ENCODE peak calls at places on chromosomes 12 and 14, in eight cellular contexts. D is fibroblast of the aortic adventitia, S is activated B cell treated with CpG ODN at 0.5 μM for 24 hours, G is stomach, Y is GM20000, U is astrocyte of the spinal cord, E is endothelial cell, K is MCF 10A. Z is an unnamed sample.

GRCh38 chr14:68616255-68616902 is 176.5 kb downstream of the ZFP36L1 start:
- DNase-seq in K (peak), U (peak), G (no peak), S (no peak), Y (no peak), D (peak), E (no peak), Z (no peak)

GRCh38 chr12:39392154-39392925 is 50.6 kb downstream of the KIF21A start:
- DNase-seq in D (no peak), S (no peak), Y (no peak), K (no peak), G (peak), E (no peak), U (no peak), Z (no peak)

GRCh38 chr14:21087294-21088091 is 11.0 kb downstream of the ZNF219 start:
- DNase-seq in Y (no peak), S (no peak), K (peak), D (peak), U (peak), E (peak), G (no peak), Z (no peak)

GRCh38 chr12:95790025-95790911 is at the start of gene NTN4:
- DNase-seq in E (peak), K (peak), G (peak), D (peak), S (peak), Y (peak), U (peak), Z (peak)

GRCh38 chr12:125092872-125093680 is 27.8 kb downstream of the AACS start:
- DNase-seq in D (peak), K (no peak), S (no peak), U (peak), Y (no peak), E (no peak), G (peak), Z (no peak)

GRCh38 chr14:101519090-101519489 is 42.2 kb upstream of the DIO3 start:
- DNase-seq in U (no peak), S (no peak), D (no peak), K (no peak), Y (no peak), E (no peak), G (no peak), Z (no peak)

GRCh38 chr12:95623554-95624170 is 72.4 kb upstream of the USP44 start:
- DNase-seq in G (peak), Y (peak), S (no peak), D (peak), K (peak), U (peak), E (peak), Z (peak)

GRCh38 chr12:93376436-93377251 is 1.1 kb upstream of the NUDT4 start:
- DNase-seq in S (no peak), U (peak), G (no peak), K (peak), D (peak), E (no peak), Y (no peak), Z (no peak)

GRCh38 chr12:76558684-76559276 is 791 bp downstream of the OSBPL8 start:
- DNase-seq in Y (peak), U (peak), K (peak), D (peak), G (peak), S (peak), E (peak), Z (peak)

DNA sequence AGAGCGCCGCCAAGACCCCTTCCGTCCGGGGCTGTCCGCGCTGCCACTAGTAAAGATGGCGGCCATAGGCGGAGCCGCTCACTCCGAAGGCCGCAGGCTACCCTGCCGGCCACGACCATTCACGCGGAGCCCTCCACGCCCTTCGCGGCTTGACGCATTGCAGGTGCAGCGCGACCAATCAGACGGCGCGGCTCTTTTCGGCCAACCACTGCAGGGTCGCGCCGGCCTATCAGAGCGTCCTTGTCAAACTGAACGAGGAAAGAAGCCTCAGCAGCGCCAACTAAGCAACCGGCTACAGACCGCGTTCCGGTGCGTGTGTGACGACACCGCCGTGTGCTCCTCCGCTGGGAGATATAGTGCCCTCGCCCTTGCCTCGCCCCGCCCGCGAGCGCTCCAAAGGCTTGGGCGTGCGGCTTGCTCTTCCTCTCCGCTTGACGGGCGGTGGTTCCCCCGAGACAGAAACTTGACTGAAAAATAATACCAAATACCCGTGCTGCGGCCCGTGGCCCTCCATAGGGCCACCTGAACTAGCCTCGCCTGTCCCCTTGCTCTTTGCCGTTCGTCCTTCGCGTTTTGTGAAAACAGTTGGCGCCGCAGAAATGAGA is 13.6 kb upstream of the CALM1 start:
- DNase-seq in E (peak), G (peak), S (peak), U (peak), Y (peak), D (peak), K (no peak), Z (peak)
- TF ChIP-seq CTCF in E (no peak), G (peak), S (no peak), U (no peak), Y (no peak), D (no peak), K (no peak), Z (peak)

DNA sequence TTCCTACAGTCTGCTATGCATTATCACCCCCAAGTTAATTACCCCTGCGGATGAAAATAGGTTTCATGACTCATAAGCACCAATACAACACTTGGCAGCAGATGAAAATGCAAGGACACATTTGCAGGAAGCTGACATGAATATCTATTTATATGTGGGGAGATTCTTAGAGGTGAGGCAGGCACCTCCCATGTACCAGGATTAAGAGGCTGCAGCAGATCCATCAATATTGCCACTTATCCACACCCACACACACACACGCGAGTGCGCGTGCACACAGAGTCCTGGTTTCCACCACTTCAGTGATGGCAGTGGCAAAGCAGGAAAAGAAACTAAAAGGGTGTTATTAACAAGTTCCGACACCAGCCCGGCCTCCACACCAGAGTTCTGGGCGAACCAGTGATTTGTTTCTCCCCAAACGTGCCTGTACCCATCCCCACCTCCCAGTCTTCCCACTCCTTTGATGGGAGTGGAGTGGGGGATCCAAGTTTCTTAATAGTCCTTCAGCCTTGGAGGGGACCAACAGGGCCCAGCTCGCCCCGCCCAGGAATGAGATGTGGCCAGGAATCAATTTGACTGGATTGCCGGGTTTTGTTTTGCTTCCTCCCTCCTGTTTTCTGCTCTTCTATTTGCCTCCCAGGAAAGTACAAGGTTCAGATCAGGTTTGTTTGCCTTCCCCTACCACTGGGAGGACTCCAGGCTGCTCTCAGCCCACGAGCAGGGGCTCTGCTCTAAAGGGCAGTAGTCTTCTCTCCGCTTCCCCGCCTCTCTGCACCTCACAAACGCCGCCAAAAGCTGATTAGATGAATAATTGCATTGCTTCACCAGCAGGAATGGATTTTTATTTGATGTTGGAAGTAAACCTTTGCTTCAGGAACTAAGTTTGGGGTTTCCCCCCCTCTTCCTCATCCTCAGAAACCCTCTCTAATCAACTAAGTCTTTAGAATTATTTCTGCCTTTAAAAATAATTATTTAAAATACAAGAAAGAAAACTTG is 5.2 kb downstream of the IRF2BPL start:
- DNase-seq in K (peak), D (peak), U (peak), Y (no peak), S (no peak), E (no peak), G (peak), Z (no peak)
- TF ChIP-seq CTCF in K (peak), D (peak), U (peak), Y (no peak), S (no peak), E (no peak), G (peak), Z (no peak)

GRCh38 chr12:19107750-19108149 is 21.8 kb upstream of the PLEKHA5 start:
- DNase-seq in K (no peak), G (no peak), U (no peak), S (no peak), E (no peak), D (no peak), Y (no peak), Z (no peak)

GRCh38 chr12:19105468-19105867 is 24.1 kb upstream of the PLEKHA5 start:
- DNase-seq in K (no peak), G (no peak), E (no peak), Y (no peak), U (no peak), S (no peak), D (no peak), Z (no peak)

GRCh38 chr12:19115285-19115684 is 14.2 kb upstream of the PLEKHA5 start:
- DNase-seq in U (no peak), K (no peak), Y (no peak), D (no peak), E (no peak), G (no peak), S (no peak), Z (no peak)

GRCh38 chr12:19113464-19113863 is 16.1 kb upstream of the PLEKHA5 start:
- DNase-seq in D (no peak), E (no peak), Y (no peak), U (no peak), S (no peak), G (no peak), K (no peak), Z (no peak)

DNA sequence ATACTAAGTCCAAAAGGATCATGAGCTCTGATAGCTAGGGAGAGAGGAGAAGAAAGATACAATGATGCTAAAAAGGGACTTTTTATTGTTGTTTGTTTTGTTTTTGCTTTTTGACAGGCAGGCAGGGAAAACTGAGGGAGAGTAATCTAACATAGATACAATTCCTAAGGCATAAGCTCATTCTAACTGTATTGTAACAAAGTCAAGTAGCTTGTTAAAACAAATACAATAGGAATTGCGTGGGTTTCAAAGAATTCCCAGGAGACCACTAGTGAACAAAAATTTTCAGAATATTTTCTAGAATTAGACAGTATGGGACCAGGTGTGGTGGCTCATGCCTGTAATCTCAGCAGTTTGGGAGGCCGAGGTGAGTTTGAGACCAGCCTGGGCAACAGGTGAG is 19.0 kb upstream of the PLEKHA5 start:
- DNase-seq in S (no peak), E (no peak), G (no peak), Y (no peak), K (no peak), U (no peak), D (peak), Z (no peak)
- TF ChIP-seq CTCF in S (no peak), E (no peak), G (no peak), Y (no peak), K (no peak), U (no peak), D (no peak), Z (no peak)

GRCh38 chr14:93034671-93034994 is 81.1 kb downstream of the ITPK1 start:
- DNase-seq in D (no peak), G (no peak), K (no peak), S (no peak), E (no peak), U (no peak), Y (no peak), Z (no peak)

GRCh38 chr14:93033039-93033982 is 82.4 kb downstream of the ITPK1 start:
- DNase-seq in D (no peak), G (no peak), Y (no peak), K (no peak), S (no peak), E (no peak), U (no peak), Z (no peak)

GRCh38 chr14:93035585-93035916 is 80.2 kb downstream of the ITPK1 start:
- DNase-seq in K (no peak), E (no peak), Y (no peak), U (no peak), S (no peak), D (no peak), G (no peak), Z (no peak)

GRCh38 chr14:93032301-93032929 is 83.3 kb downstream of the ITPK1 start:
- DNase-seq in S (no peak), G (no peak), K (peak), Y (no peak), D (peak), E (no peak), U (no peak), Z (no peak)

GRCh38 chr14:93033983-93034670 is 81.6 kb downstream of the ITPK1 start:
- DNase-seq in S (peak), E (peak), Y (peak), D (no peak), G (no peak), K (peak), U (no peak), Z (peak)
- TF ChIP-seq CTCF in S (no peak), E (peak), Y (peak), D (peak), G (peak), K (peak), U (peak), Z (peak)

GRCh38 chr12:106108187-106108816 is 30.5 kb downstream of the NUAK1 start:
- DNase-seq in K (peak), S (no peak), G (no peak), E (no peak), U (peak), Y (no peak), D (peak), Z (no peak)
- TF ChIP-seq CTCF in K (no peak), S (no peak), G (no peak), E (no peak), U (no peak), Y (no peak), D (peak), Z (no peak)

GRCh38 chr12:108850854-108851573 is 6.4 kb downstream of the SSH1 start:
- DNase-seq in S (peak), Y (peak), K (no peak), E (no peak), D (peak), U (peak), G (no peak), Z (peak)
- TF ChIP-seq CTCF in S (no peak), Y (no peak), K (no peak), E (no peak), D (peak), U (peak), G (no peak), Z (peak)

GRCh38 chr12:57737467-57738141 is 938 bp downstream of the AGAP2 start:
- DNase-seq in K (no peak), E (peak), S (no peak), U (no peak), Y (peak), G (no peak), D (no peak), Z (no peak)
- TF ChIP-seq CTCF in K (peak), E (no peak), S (no peak), U (peak), Y (no peak), G (no peak), D (peak), Z (no peak)

GRCh38 chr12:16417058-16417457 is 69.6 kb downstream of the MGST1 start:
- DNase-seq in G (no peak), Y (no peak), K (no peak), U (no peak), E (no peak), D (no peak), S (no peak), Z (no peak)
- TF ChIP-seq CTCF in G (no peak), Y (no peak), K (no peak), U (no peak), E (no peak), D (no peak), S (no peak), Z (no peak)

GRCh38 chr12:89180496-89180895 is 171.8 kb downstream of the DUSP6 start:
- DNase-seq in Y (no peak), E (no peak), G (no peak), D (no peak), K (no peak), S (no peak), U (no peak), Z (no peak)
- TF ChIP-seq CTCF in Y (no peak), E (no peak), G (no peak), D (no peak), K (no peak), S (no peak), U (no peak), Z (no peak)

DNA sequence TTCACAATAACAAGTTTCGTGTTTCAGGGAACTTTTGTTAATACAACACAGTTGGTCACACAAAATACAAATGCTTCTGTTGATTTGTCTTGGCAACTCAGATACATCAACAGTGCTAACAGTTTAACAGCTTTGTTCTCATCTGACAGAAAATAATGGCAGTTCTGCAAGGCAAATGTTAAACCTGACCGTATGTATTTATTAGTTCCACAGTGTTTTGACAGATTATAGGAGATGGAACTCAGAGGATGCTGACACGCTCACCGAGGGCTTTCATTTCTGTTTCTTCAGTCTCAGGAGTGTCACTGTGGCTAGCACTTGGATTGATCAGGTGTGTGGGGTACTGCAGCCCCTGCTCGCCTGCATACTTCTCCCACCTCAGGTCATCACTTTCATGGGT is 350.6 kb downstream of the PRKD1 start:
- DNase-seq in Y (no peak), K (no peak), U (peak), G (no peak), D (no peak), S (no peak), E (no peak), Z (no peak)
- TF ChIP-seq CTCF in Y (no peak), K (no peak), U (no peak), G (no peak), D (no peak), S (no peak), E (no peak), Z (no peak)

Z was measured in GM13977.